ENCODE peak calls at places on chromosomes 4 and X, in eight cellular contexts. One of them, this sample, is unnamed.

GRCh38 chr4:43356786-43357185 is 464.3 kb downstream of the GRXCR1 start:
- DNase-seq in H9: no peak
- DNase-seq in stimulated activated CD4-positive, alpha-beta T cell treated with anti-CD3 and anti-CD28 coated beads, Interleukin-2, amount 100 ng/mL, for 24 hours: no peak
- DNase-seq in stimulated activated CD8-positive, alpha-beta memory T cell treated with anti-CD3 and anti-CD28 coated beads, Interleukin-15, amount 100 ng/mL, for 4 hours: no peak
- DNase-seq in KBM-7: no peak
- DNase-seq in activated T-helper 1 cell treated with Interleukin-2 at 50 U/mL for 16 hours: no peak
- DNase-seq in DMS53: no peak
- DNase-seq in astrocyte of the spinal cord: no peak
- DNase-seq in this sample: no peak

GRCh38 chrX:40474205-40474626 is 106.6 kb upstream of the ATP6AP2 start:
- DNase-seq in H9: peak
- DNase-seq in stimulated activated CD4-positive, alpha-beta T cell treated with anti-CD3 and anti-CD28 coated beads, Interleukin-2, amount 100 ng/mL, for 24 hours: no peak
- DNase-seq in stimulated activated CD8-positive, alpha-beta memory T cell treated with anti-CD3 and anti-CD28 coated beads, Interleukin-15, amount 100 ng/mL, for 4 hours: no peak
- DNase-seq in KBM-7: no peak
- DNase-seq in activated T-helper 1 cell treated with Interleukin-2 at 50 U/mL for 16 hours: no peak
- DNase-seq in DMS53: peak
- DNase-seq in astrocyte of the spinal cord: peak
- DNase-seq in this sample: no peak

GRCh38 chr4:121239951-121240350 is 75.8 kb upstream of the TNIP3 start:
- DNase-seq in H9: no peak
- DNase-seq in stimulated activated CD4-positive, alpha-beta T cell treated with anti-CD3 and anti-CD28 coated beads, Interleukin-2, amount 100 ng/mL, for 24 hours: no peak
- DNase-seq in stimulated activated CD8-positive, alpha-beta memory T cell treated with anti-CD3 and anti-CD28 coated beads, Interleukin-15, amount 100 ng/mL, for 4 hours: no peak
- DNase-seq in KBM-7: no peak
- DNase-seq in activated T-helper 1 cell treated with Interleukin-2 at 50 U/mL for 16 hours: no peak
- DNase-seq in DMS53: no peak
- DNase-seq in astrocyte of the spinal cord: no peak
- DNase-seq in this sample: no peak

GRCh38 chr4:156628858-156629257 is 342.7 kb downstream of the PDGFC start:
- DNase-seq in H9: no peak
- DNase-seq in stimulated activated CD4-positive, alpha-beta T cell treated with anti-CD3 and anti-CD28 coated beads, Interleukin-2, amount 100 ng/mL, for 24 hours: no peak
- DNase-seq in stimulated activated CD8-positive, alpha-beta memory T cell treated with anti-CD3 and anti-CD28 coated beads, Interleukin-15, amount 100 ng/mL, for 4 hours: no peak
- DNase-seq in KBM-7: no peak
- DNase-seq in activated T-helper 1 cell treated with Interleukin-2 at 50 U/mL for 16 hours: no peak
- DNase-seq in DMS53: no peak
- DNase-seq in astrocyte of the spinal cord: no peak
- DNase-seq in this sample: no peak

GRCh38 chrX:110477593-110478228 is 119.1 kb downstream of the RTL9 start:
- DNase-seq in H9: no peak
- DNase-seq in stimulated activated CD4-positive, alpha-beta T cell treated with anti-CD3 and anti-CD28 coated beads, Interleukin-2, amount 100 ng/mL, for 24 hours: no peak
- DNase-seq in stimulated activated CD8-positive, alpha-beta memory T cell treated with anti-CD3 and anti-CD28 coated beads, Interleukin-15, amount 100 ng/mL, for 4 hours: no peak
- DNase-seq in KBM-7: peak
- DNase-seq in activated T-helper 1 cell treated with Interleukin-2 at 50 U/mL for 16 hours: no peak
- DNase-seq in DMS53: no peak
- DNase-seq in astrocyte of the spinal cord: no peak
- DNase-seq in this sample: no peak

GRCh38 chrX:26649534-26649933 is 433.6 kb downstream of the MAGEB5 start:
- DNase-seq in H9: no peak
- DNase-seq in stimulated activated CD4-positive, alpha-beta T cell treated with anti-CD3 and anti-CD28 coated beads, Interleukin-2, amount 100 ng/mL, for 24 hours: no peak
- DNase-seq in stimulated activated CD8-positive, alpha-beta memory T cell treated with anti-CD3 and anti-CD28 coated beads, Interleukin-15, amount 100 ng/mL, for 4 hours: no peak
- DNase-seq in KBM-7: peak
- DNase-seq in activated T-helper 1 cell treated with Interleukin-2 at 50 U/mL for 16 hours: no peak
- DNase-seq in DMS53: peak
- DNase-seq in astrocyte of the spinal cord: peak
- DNase-seq in this sample: no peak

GRCh38 chr4:112031712-112032328 is 113.4 kb upstream of the FAM241A start:
- DNase-seq in H9: no peak
- DNase-seq in stimulated activated CD4-positive, alpha-beta T cell treated with anti-CD3 and anti-CD28 coated beads, Interleukin-2, amount 100 ng/mL, for 24 hours: no peak
- DNase-seq in stimulated activated CD8-positive, alpha-beta memory T cell treated with anti-CD3 and anti-CD28 coated beads, Interleukin-15, amount 100 ng/mL, for 4 hours: no peak
- DNase-seq in KBM-7: peak
- DNase-seq in activated T-helper 1 cell treated with Interleukin-2 at 50 U/mL for 16 hours: no peak
- DNase-seq in DMS53: peak
- DNase-seq in astrocyte of the spinal cord: peak
- DNase-seq in this sample: no peak

GRCh38 chrX:129123795-129124194 is 399.5 kb downstream of the SMARCA1 start:
- DNase-seq in H9: no peak
- DNase-seq in stimulated activated CD4-positive, alpha-beta T cell treated with anti-CD3 and anti-CD28 coated beads, Interleukin-2, amount 100 ng/mL, for 24 hours: no peak
- DNase-seq in stimulated activated CD8-positive, alpha-beta memory T cell treated with anti-CD3 and anti-CD28 coated beads, Interleukin-15, amount 100 ng/mL, for 4 hours: no peak
- DNase-seq in KBM-7: no peak
- DNase-seq in activated T-helper 1 cell treated with Interleukin-2 at 50 U/mL for 16 hours: no peak
- DNase-seq in DMS53: no peak
- DNase-seq in astrocyte of the spinal cord: no peak
- DNase-seq in this sample: no peak

GRCh38 chr4:145093638-145094037 is 4.4 kb downstream of the ANAPC10 start:
- DNase-seq in H9: no peak
- DNase-seq in stimulated activated CD4-positive, alpha-beta T cell treated with anti-CD3 and anti-CD28 coated beads, Interleukin-2, amount 100 ng/mL, for 24 hours: no peak
- DNase-seq in stimulated activated CD8-positive, alpha-beta memory T cell treated with anti-CD3 and anti-CD28 coated beads, Interleukin-15, amount 100 ng/mL, for 4 hours: no peak
- DNase-seq in KBM-7: no peak
- DNase-seq in activated T-helper 1 cell treated with Interleukin-2 at 50 U/mL for 16 hours: no peak
- DNase-seq in DMS53: peak
- DNase-seq in astrocyte of the spinal cord: no peak
- DNase-seq in this sample: no peak